ENCODE peak calls at places on chromosomes 1 and 21, in four cellular contexts. N is HepG2, O is HCT116, T is K562. H is an unnamed sample.

GRCh38 chr1:220970311-220970710 is 91.1 kb downstream of the HLX start:
- DNase-seq in N (no peak), O (no peak), T (no peak), H (no peak)

GRCh38 chr21:36860736-36861594 is 105.5 kb downstream of the HLCS start:
- DNase-seq in N (peak), O (no peak), T (peak), H (no peak)

GRCh38 chr1:210587547-210587946 is 258.8 kb downstream of the HHAT start:
- DNase-seq in N (no peak), O (no peak), T (no peak), H (peak)

GRCh38 chr1:183622884-183623785 is 12.4 kb downstream of the ARPC5 start:
- DNase-seq in N (peak), O (peak), T (peak), H (peak)

GRCh38 chr1:174358786-174359453 is 88.8 kb upstream of the GPR52 start:
- DNase-seq in N (no peak), O (no peak), T (peak), H (no peak)

GRCh38 chr21:34693192-34693810 is 24.5 kb downstream of the CLIC6 start:
- DNase-seq in N (peak), O (peak), T (peak), H (peak)

GRCh38 chr1:8969937-8970336 is 24.3 kb downstream of the CA6 start:
- DNase-seq in N (no peak), O (no peak), T (no peak), H (no peak)

GRCh38 chr21:38938343-38938742 is 132.6 kb downstream of the ETS2 start:
- DNase-seq in N (no peak), O (no peak), T (no peak), H (no peak)

GRCh38 chr1:29542476-29543015 is 306.2 kb downstream of the PTPRU start:
- DNase-seq in N (no peak), O (no peak), T (no peak), H (no peak)

GRCh38 chr1:174289644-174290310 is 130.5 kb downstream of the RABGAP1L start:
- DNase-seq in N (no peak), O (no peak), T (no peak), H (no peak)

GRCh38 chr1:16208270-16208987 is 4.0 kb downstream of the ARHGEF19 start:
- DNase-seq in N (no peak), O (no peak), T (peak), H (no peak)

GRCh38 chr1:2979191-2980072 is 41.8 kb upstream of the ACTRT2 start:
- DNase-seq in N (no peak), O (no peak), T (no peak), H (no peak)
- TF ChIP-seq JUND in N (no peak), O (no peak), T (no peak), H (no peak)

GRCh38 chr1:52028328-52028727 is 5.3 kb downstream of the KTI12 start:
- DNase-seq in N (peak), O (no peak), T (no peak), H (no peak)
- TF ChIP-seq JUND in N (no peak), O (no peak), T (no peak), H (no peak)

GRCh38 chr1:12450090-12450764 is 167.8 kb downstream of the DHRS3 start:
- DNase-seq in N (no peak), O (no peak), T (no peak), H (no peak)
- TF ChIP-seq JUND in N (no peak), O (no peak), T (no peak), H (no peak)

GRCh38 chr1:35537788-35538187 is 19.4 kb downstream of the KIAA0319L start:
- DNase-seq in N (no peak), O (no peak), T (no peak), H (no peak)

GRCh38 chr1:35533596-35533995 is 23.6 kb downstream of the KIAA0319L start:
- DNase-seq in N (no peak), O (no peak), T (peak), H (no peak)

GRCh38 chr1:35535243-35535642 is 22.0 kb downstream of the KIAA0319L start:
- DNase-seq in N (no peak), O (no peak), T (no peak), H (no peak)

GRCh38 chr1:35539073-35539823 is 18.0 kb downstream of the KIAA0319L start:
- DNase-seq in N (no peak), O (no peak), T (no peak), H (no peak)

DNA sequence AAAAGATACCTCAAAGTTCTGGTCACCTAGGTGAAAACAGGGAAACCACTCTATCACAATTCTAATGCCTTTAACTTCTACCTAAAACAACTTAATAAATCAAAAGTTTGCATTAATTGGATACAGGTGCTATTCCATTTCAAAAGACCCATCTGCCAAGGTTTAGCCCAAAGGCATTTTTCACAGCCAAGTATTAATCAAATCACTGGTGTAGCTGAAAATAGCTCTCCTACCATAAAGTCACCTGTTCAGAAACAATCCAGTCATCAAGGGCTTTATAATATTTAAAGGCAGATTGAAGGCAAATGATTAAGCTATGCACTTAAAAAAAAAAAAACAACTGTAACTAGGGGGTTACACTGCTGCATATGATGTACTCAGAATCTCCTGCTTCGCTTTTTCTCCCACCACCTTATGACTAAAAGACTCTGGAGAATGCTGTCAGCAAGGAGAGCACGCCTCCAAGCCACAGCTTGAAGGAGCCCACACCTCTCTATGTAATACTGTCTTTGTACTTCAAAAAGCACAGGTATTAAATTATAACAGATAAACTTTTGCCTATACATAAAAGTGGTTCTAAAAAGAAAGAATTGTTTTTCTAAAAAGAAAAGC is 20.5 kb downstream of the KIAA0319L start:
- DNase-seq in N (no peak), O (no peak), T (no peak), H (no peak)
- TF ChIP-seq JUND in N (no peak), O (no peak), T (no peak), H (no peak)

GRCh38 chr1:41804176-41804575 is 114.5 kb downstream of the HIVEP3 start:
- DNase-seq in N (no peak), O (no peak), T (no peak), H (no peak)

GRCh38 chr1:41800237-41800902 is 118.4 kb downstream of the HIVEP3 start:
- DNase-seq in N (no peak), O (no peak), T (no peak), H (no peak)

GRCh38 chr1:41803656-41804055 is 115.1 kb downstream of the HIVEP3 start:
- DNase-seq in N (no peak), O (no peak), T (no peak), H (peak)

GRCh38 chr1:41799723-41800122 is 119.0 kb downstream of the HIVEP3 start:
- DNase-seq in N (no peak), O (no peak), T (no peak), H (no peak)

GRCh38 chr1:41802532-41803501 is 115.9 kb downstream of the HIVEP3 start:
- DNase-seq in N (no peak), O (no peak), T (no peak), H (no peak)
- TF ChIP-seq JUND in N (no peak), O (no peak), T (no peak), H (no peak)

GRCh38 chr1:70093250-70093975 is 112.0 kb downstream of the LRRC40 start:
- DNase-seq in N (no peak), O (no peak), T (no peak), H (no peak)
- TF ChIP-seq JUND in N (no peak), O (no peak), T (no peak), H (no peak)

GRCh38 chr1:119541389-119541788 is 34.4 kb downstream of the HSD3B1 start:
- DNase-seq in N (no peak), O (no peak), T (no peak), H (no peak)

GRCh38 chr1:119546641-119547040 is 39.6 kb downstream of the HSD3B1 start:
- DNase-seq in N (no peak), O (no peak), T (no peak), H (no peak)

GRCh38 chr1:119547306-119547705 is 40.3 kb downstream of the HSD3B1 start:
- DNase-seq in N (no peak), O (no peak), T (no peak), H (no peak)

GRCh38 chr1:119542492-119542946 is 35.5 kb downstream of the HSD3B1 start:
- DNase-seq in N (no peak), O (no peak), T (no peak), H (peak)

DNA sequence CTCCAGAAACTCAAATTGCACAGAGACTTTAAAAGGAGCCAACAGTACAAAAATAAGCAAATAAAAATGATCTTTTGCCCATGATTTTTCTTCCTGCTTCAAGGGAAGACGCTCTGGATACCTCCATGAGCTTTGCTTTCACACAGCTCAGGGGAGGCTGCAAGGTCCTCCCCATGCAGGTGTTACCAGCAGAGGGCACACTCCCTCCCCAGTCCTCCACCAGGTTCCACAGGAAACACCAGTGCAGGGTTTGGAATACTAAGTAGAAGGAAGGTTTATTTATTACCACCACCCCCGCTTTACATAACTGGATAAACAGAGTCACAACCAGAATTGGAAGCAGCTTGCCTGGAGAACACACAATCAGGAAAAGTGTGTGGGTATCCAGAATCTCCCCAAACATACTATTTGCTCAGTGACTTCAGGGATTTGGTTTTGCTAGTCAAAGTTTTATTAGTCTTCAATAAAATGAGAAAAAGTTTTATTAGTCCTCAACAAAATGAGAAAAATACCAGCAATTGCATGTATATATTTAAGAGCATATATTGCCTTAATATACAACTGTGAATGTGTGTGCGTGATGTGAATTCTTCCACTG is 37.3 kb downstream of the HSD3B1 start:
- DNase-seq in N (no peak), O (peak), T (peak), H (peak)
- TF ChIP-seq JUND in N (no peak), O (no peak), T (no peak), H (no peak)